ENCODE peak calls at places on chromosome 16, in five cellular contexts. T is breast epithelium, M is adipocyte, R is NCI-H1092 treated with DMSO at 0.1 percent for 48 hours, Z is NCI-H460. D is an unnamed sample.

GRCh38 chr16:52471650-52472370 is 75.1 kb downstream of the TOX3 start:
- DNase-seq in T (no peak), M (no peak), R (no peak), Z (no peak), D (no peak)

GRCh38 chr16:11313493-11314308 is 31.6 kb upstream of the RMI2 start:
- DNase-seq in T (no peak), M (no peak), R (no peak), Z (no peak), D (no peak)

GRCh38 chr16:87323727-87324410 is 6.7 kb upstream of the C16orf95 start:
- DNase-seq in T (no peak), M (no peak), R (no peak), Z (no peak), D (no peak)

GRCh38 chr16:86884256-86884655 is 305.9 kb downstream of the FOXL1 start:
- DNase-seq in T (no peak), M (peak; percentile 50), R (no peak), Z (no peak), D (no peak)

GRCh38 chr16:67158637-67159600 is 790 bp downstream of the TRADD start:
- DNase-seq in T (no peak), M (peak; percentile 55), R (no peak), Z (no peak), D (peak; percentile 34)

GRCh38 chr16:75109732-75110243 is 6.8 kb downstream of the LDHD start:
- DNase-seq in T (no peak), M (no peak), R (peak; percentile 46), Z (no peak), D (peak; percentile 1)

GRCh38 chr16:87918866-87919680 is 17.3 kb downstream of the CA5A start:
- DNase-seq in T (no peak), M (peak; percentile 18), R (no peak), Z (no peak), D (no peak)

GRCh38 chr16:82990155-82990554 is 363.4 kb downstream of the CDH13 start:
- DNase-seq in T (no peak), M (peak; percentile 68), R (no peak), Z (no peak), D (no peak)

GRCh38 chr16:55359946-55360345 is 35.9 kb downstream of the IRX6 start:
- DNase-seq in T (no peak), M (no peak), R (no peak), Z (no peak), D (no peak)

GRCh38 chr16:83420206-83420760 is 387.5 kb upstream of the HSBP1 start:
- DNase-seq in T (no peak), M (peak; percentile 68), R (no peak), Z (peak; percentile 9), D (no peak)

GRCh38 chr16:87327798-87328495 is 10.8 kb upstream of the C16orf95 start:
- DNase-seq in T (no peak), M (no peak), R (no peak), Z (no peak), D (no peak)

GRCh38 chr16:8632675-8633182 is 11.2 kb downstream of the METTL22 start:
- DNase-seq in T (no peak), M (no peak), R (no peak), Z (no peak), D (no peak)

GRCh38 chr16:30967795-30968194 is 10.2 kb downstream of the SETD1A start:
- DNase-seq in T (no peak), M (no peak), R (no peak), Z (no peak), D (no peak)

GRCh38 chr16:74984194-74984669 is 691 bp downstream of the WDR59 start:
- DNase-seq in T (no peak), M (peak; percentile 55), R (no peak), Z (no peak), D (peak; percentile 45)